ENCODE peak calls at places on chromosomes 16 and 17, in ten cellular contexts. K is thoracic aorta; F is HS-5; M is activated CD4-positive, alpha-beta T cell treated with anti-CD3 and anti-CD28 coated beads, Interleukin-2, amount 10 ng/mL, durations not matched to agents 7 days and 5 days; A is activated CD4-positive, CD25-positive, alpha-beta regulatory T cell treated with anti-CD3 and anti-CD28 coated beads, Interleukin-2, amount 50 U/mL, for 16 hours; Q is fibroblast of mammary gland; N is AG08396; X is EL; G is gastrocnemius medialis; E is endothelial cell of umbilical vein. S is an unnamed sample.

GRCh38 chr16:81604960-81605383 is 160.4 kb downstream of the CMIP start:
- DNase-seq in K (no peak), F (no peak), M (no peak), A (no peak), Q (peak), N (peak), X (peak), G (no peak), E (peak), S (no peak)

GRCh38 chr17:7560172-7561027 is 1.3 kb upstream of the SENP3 start:
- DNase-seq in K (no peak), F (no peak), M (peak), A (no peak), Q (peak), N (peak), X (peak), G (no peak), E (peak), S (no peak)

GRCh38 chr17:8965394-8966168 is at the start of gene PIK3R5:
- DNase-seq in K (no peak), F (no peak), M (peak), A (peak), Q (no peak), N (no peak), X (no peak), G (no peak), E (no peak), S (no peak)

GRCh38 chr17:72687941-72688340 is 404.5 kb downstream of the SLC39A11 start:
- DNase-seq in K (no peak), F (no peak), M (no peak), A (no peak), Q (no peak), N (no peak), X (no peak), G (no peak), E (no peak), S (no peak)

GRCh38 chr17:29078183-29079045 is 35.5 kb downstream of the PIPOX start:
- DNase-seq in K (no peak), F (no peak), M (no peak), A (no peak), Q (peak), N (no peak), X (peak), G (no peak), E (peak), S (peak)

GRCh38 chr16:4847774-4848587 is 700 bp downstream of the UBN1 start:
- DNase-seq in K (no peak), F (no peak), M (peak), A (peak), Q (peak), N (peak), X (peak), G (peak), E (peak), S (peak)

GRCh38 chr16:411576-412265 is 10.0 kb downstream of the DECR2 start:
- DNase-seq in K (no peak), F (no peak), M (no peak), A (no peak), Q (no peak), N (no peak), X (no peak), G (no peak), E (no peak), S (no peak)

GRCh38 chr17:63689479-63689878 is 10.4 kb downstream of the LIMD2 start:
- DNase-seq in K (no peak), F (no peak), M (no peak), A (no peak), Q (no peak), N (no peak), X (no peak), G (no peak), E (no peak), S (no peak)

GRCh38 chr16:19380316-19380715 is 37.4 kb upstream of the TMC5 start:
- DNase-seq in K (no peak), F (no peak), M (peak), A (no peak), Q (no peak), N (no peak), X (no peak), G (no peak), E (no peak), S (no peak)

GRCh38 chr16:86029131-86029741 is 130.3 kb downstream of the IRF8 start:
- DNase-seq in K (no peak), F (no peak), M (no peak), A (no peak), Q (peak), N (peak), X (peak), G (no peak), E (no peak), S (no peak)

GRCh38 chr17:77200711-77201110 is 59.9 kb downstream of the SEC14L1 start:
- DNase-seq in K (no peak), F (no peak), M (no peak), A (no peak), Q (peak), N (no peak), X (no peak), G (no peak), E (peak), S (no peak)

GRCh38 chr16:72426416-72426815 is 254.5 kb upstream of the PMFBP1 start:
- DNase-seq in K (no peak), F (no peak), M (no peak), A (no peak), Q (no peak), N (no peak), X (no peak), G (no peak), E (no peak), S (no peak)